ENCODE peak calls at places on chromosome 5, in five cellular contexts. One of them, this sample, is unnamed.

GRCh38 chr5:131170540-131171275 is at the start of gene LYRM7:
- DNase-seq in IMR-90: peak; percentile 99
- DNase-seq in lung: peak; percentile 98
- DNase-seq in CD8-positive, alpha-beta memory T cell: peak; percentile 95
- DNase-seq in upper lobe of right lung: peak; percentile 95
- DNase-seq in this sample: peak; percentile 95

GRCh38 chr5:10352404-10353240 is 873 bp upstream of the MARCHF6 start:
- DNase-seq in IMR-90: peak; percentile 52
- DNase-seq in lung: no peak
- DNase-seq in CD8-positive, alpha-beta memory T cell: no peak
- DNase-seq in upper lobe of right lung: no peak
- DNase-seq in this sample: no peak

GRCh38 chr5:38809388-38810359 is 36.1 kb upstream of the OSMR start:
- DNase-seq in IMR-90: peak; percentile 92
- DNase-seq in lung: peak; percentile 84
- DNase-seq in CD8-positive, alpha-beta memory T cell: no peak
- DNase-seq in upper lobe of right lung: peak; percentile 84
- DNase-seq in this sample: no peak

GRCh38 chr5:149470942-149471341 is 80.3 kb downstream of the CSNK1A1 start:
- DNase-seq in IMR-90: no peak
- DNase-seq in lung: no peak
- DNase-seq in CD8-positive, alpha-beta memory T cell: no peak
- DNase-seq in upper lobe of right lung: no peak
- DNase-seq in this sample: no peak

GRCh38 chr5:180821538-180821937 is 18.9 kb upstream of the MGAT1 start:
- DNase-seq in IMR-90: no peak
- DNase-seq in lung: no peak
- DNase-seq in CD8-positive, alpha-beta memory T cell: no peak
- DNase-seq in upper lobe of right lung: no peak
- DNase-seq in this sample: no peak

GRCh38 chr5:68368686-68369359 is 153.3 kb downstream of the PIK3R1 start:
- DNase-seq in IMR-90: peak; percentile 16
- DNase-seq in lung: no peak
- DNase-seq in CD8-positive, alpha-beta memory T cell: no peak
- DNase-seq in upper lobe of right lung: no peak
- DNase-seq in this sample: no peak

GRCh38 chr5:172953776-172954189 is 5.4 kb upstream of the RPL26L1 start:
- DNase-seq in IMR-90: peak; percentile 98
- DNase-seq in lung: no peak
- DNase-seq in CD8-positive, alpha-beta memory T cell: no peak
- DNase-seq in upper lobe of right lung: no peak
- DNase-seq in this sample: peak; percentile 68

GRCh38 chr5:32290922-32291321 is 21.8 kb downstream of the MTMR12 start:
- DNase-seq in IMR-90: no peak
- DNase-seq in lung: no peak
- DNase-seq in CD8-positive, alpha-beta memory T cell: no peak
- DNase-seq in upper lobe of right lung: no peak
- DNase-seq in this sample: no peak

GRCh38 chr5:65900746-65901145 is 25.6 kb upstream of the ERBIN start:
- DNase-seq in IMR-90: no peak
- DNase-seq in lung: no peak
- DNase-seq in CD8-positive, alpha-beta memory T cell: no peak
- DNase-seq in upper lobe of right lung: no peak
- DNase-seq in this sample: no peak

GRCh38 chr5:65969539-65970393 is 43.4 kb downstream of the ERBIN start:
- DNase-seq in IMR-90: no peak
- DNase-seq in lung: no peak
- DNase-seq in CD8-positive, alpha-beta memory T cell: no peak
- DNase-seq in upper lobe of right lung: no peak
- DNase-seq in this sample: no peak

GRCh38 chr5:137036630-137037029 is 462.5 kb downstream of the SPOCK1 start:
- DNase-seq in IMR-90: no peak
- DNase-seq in lung: no peak
- DNase-seq in CD8-positive, alpha-beta memory T cell: no peak
- DNase-seq in upper lobe of right lung: no peak
- DNase-seq in this sample: no peak

GRCh38 chr5:54295658-54296276 is 14.6 kb downstream of the ARL15 start:
- DNase-seq in IMR-90: no peak
- DNase-seq in lung: no peak
- DNase-seq in CD8-positive, alpha-beta memory T cell: no peak
- DNase-seq in upper lobe of right lung: no peak
- DNase-seq in this sample: no peak

GRCh38 chr5:101424530-101425175 is 521.6 kb upstream of the ST8SIA4 start:
- DNase-seq in IMR-90: peak; percentile 73
- DNase-seq in lung: no peak
- DNase-seq in CD8-positive, alpha-beta memory T cell: no peak
- DNase-seq in upper lobe of right lung: no peak
- DNase-seq in this sample: peak; percentile 46

GRCh38 chr5:52419357-52419756 is 368.4 kb upstream of the ITGA1 start:
- DNase-seq in IMR-90: no peak
- DNase-seq in lung: no peak
- DNase-seq in CD8-positive, alpha-beta memory T cell: no peak
- DNase-seq in upper lobe of right lung: no peak
- DNase-seq in this sample: no peak

DNA sequence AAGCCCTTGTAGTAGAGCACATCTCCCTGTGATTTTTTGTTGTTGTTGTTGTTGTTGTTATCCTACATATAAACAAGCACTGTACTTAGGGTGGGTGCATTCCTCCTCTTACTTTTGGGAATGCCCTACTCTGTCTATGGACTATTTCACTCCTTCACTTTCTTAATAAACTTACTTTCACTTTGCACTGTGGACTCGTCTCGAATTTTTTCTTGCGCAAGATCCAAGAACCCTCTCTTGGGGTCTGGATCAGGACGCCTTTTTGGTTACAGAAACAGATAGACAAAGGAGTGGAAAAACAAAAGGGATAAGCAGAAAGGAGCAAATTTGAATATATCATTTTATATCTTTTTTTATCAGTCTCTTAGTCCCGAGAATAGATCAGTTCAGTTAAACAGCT is 14.4 kb upstream of the PAIP1 start:
- DNase-seq in IMR-90: no peak
- DNase-seq in lung: no peak
- DNase-seq in CD8-positive, alpha-beta memory T cell: no peak
- DNase-seq in upper lobe of right lung: no peak
- DNase-seq in this sample: no peak
- H3K27ac ChIP-seq in IMR-90: no peak overlapping the region
- H3K27ac ChIP-seq in lung: no peak overlapping the region
- H3K27ac ChIP-seq in CD8-positive, alpha-beta memory T cell: no peak overlapping the region
- H3K27ac ChIP-seq in upper lobe of right lung: no peak overlapping the region
- H3K27ac ChIP-seq in this sample: no peak overlapping the region

DNA sequence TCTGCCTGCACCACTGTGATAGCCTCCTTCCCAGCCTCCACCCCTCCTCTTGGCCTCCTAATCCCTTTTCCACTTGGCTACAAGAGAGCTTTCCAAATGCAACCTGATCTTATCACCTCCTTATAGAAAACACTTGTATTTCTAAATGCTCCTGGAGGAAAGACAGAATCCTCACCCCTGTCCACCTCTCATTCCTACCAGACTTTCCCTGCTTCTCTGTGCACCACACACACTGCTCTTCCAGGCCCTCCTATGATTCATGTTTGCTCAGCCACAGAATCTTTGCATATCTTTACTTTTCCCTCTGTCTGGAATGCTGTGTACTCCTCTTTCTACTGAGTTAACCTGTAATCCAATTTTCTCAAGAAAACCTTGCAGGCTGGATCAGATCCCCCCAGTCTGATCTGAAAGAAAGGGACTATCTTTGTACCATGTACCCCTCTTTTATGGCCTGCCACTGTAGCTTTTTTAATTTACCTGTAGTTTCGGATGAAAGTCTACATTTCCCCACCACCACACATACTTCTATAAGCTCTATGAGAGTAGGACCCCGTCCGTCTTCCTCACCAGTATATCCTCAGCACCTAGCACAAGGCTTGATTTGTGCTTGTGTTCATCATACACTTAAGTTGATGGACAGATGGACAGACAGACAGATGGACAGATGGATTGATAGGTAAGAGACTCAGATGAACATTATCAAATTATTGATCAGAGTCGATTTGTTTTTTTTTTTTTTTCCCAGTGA is 95.3 kb downstream of the GALNT10 start:
- DNase-seq in IMR-90: peak; percentile 81
- DNase-seq in lung: no peak
- DNase-seq in CD8-positive, alpha-beta memory T cell: no peak
- DNase-seq in upper lobe of right lung: no peak
- DNase-seq in this sample: no peak
- H3K27ac ChIP-seq in IMR-90: peak overlapping the region; percentile 17
- H3K27ac ChIP-seq in lung: no peak overlapping the region
- H3K27ac ChIP-seq in CD8-positive, alpha-beta memory T cell: no peak overlapping the region
- H3K27ac ChIP-seq in upper lobe of right lung: peak overlapping the region; percentile 45
- H3K27ac ChIP-seq in this sample: no peak overlapping the region

GRCh38 chr5:142106061-142106460 is 2.5 kb upstream of the NDFIP1 start:
- DNase-seq in IMR-90: no peak
- DNase-seq in lung: no peak
- DNase-seq in CD8-positive, alpha-beta memory T cell: no peak
- DNase-seq in upper lobe of right lung: no peak
- DNase-seq in this sample: no peak
- H3K27ac ChIP-seq in IMR-90: no peak overlapping the region
- H3K27ac ChIP-seq in lung: peak overlapping the region; percentile 40
- H3K27ac ChIP-seq in CD8-positive, alpha-beta memory T cell: no peak overlapping the region
- H3K27ac ChIP-seq in upper lobe of right lung: no peak overlapping the region
- H3K27ac ChIP-seq in this sample: no peak overlapping the region

GRCh38 chr5:122730037-122730436 is 44.8 kb upstream of the SNX2 start:
- DNase-seq in IMR-90: no peak
- DNase-seq in lung: no peak
- DNase-seq in CD8-positive, alpha-beta memory T cell: no peak
- DNase-seq in upper lobe of right lung: no peak
- DNase-seq in this sample: no peak
- H3K27ac ChIP-seq in IMR-90: no peak overlapping the region
- H3K27ac ChIP-seq in lung: no peak overlapping the region
- H3K27ac ChIP-seq in CD8-positive, alpha-beta memory T cell: no peak overlapping the region
- H3K27ac ChIP-seq in upper lobe of right lung: no peak overlapping the region
- H3K27ac ChIP-seq in this sample: no peak overlapping the region

GRCh38 chr5:138369706-138370105 is 17.2 kb downstream of the KDM3B start:
- DNase-seq in IMR-90: no peak
- DNase-seq in lung: no peak
- DNase-seq in CD8-positive, alpha-beta memory T cell: no peak
- DNase-seq in upper lobe of right lung: no peak
- DNase-seq in this sample: no peak
- H3K27ac ChIP-seq in IMR-90: no peak overlapping the region
- H3K27ac ChIP-seq in lung: no peak overlapping the region
- H3K27ac ChIP-seq in CD8-positive, alpha-beta memory T cell: no peak overlapping the region
- H3K27ac ChIP-seq in upper lobe of right lung: peak overlapping the region; percentile 56
- H3K27ac ChIP-seq in this sample: no peak overlapping the region

DNA sequence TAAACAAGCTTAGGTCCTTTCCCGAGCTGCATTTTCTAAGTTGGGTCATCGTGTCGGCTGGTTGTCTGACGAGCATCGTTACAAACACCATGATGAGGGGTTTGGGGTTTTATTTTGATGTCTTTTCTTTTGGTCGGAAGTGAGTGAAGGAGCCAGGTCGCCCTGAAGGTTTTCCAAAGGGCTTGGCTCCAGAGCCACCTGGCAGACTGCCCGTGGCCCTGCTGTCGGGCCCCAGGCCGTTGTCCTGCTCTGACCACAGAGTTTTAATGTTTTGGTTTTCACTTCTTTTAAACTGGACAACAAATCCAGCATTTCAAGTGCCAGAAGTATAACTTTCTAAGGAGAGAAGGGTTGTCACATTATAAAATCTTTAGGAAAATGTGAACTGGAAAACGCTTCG is 42.3 kb downstream of the TENT4A start:
- DNase-seq in IMR-90: no peak
- DNase-seq in lung: no peak
- DNase-seq in CD8-positive, alpha-beta memory T cell: no peak
- DNase-seq in upper lobe of right lung: peak; percentile 37
- DNase-seq in this sample: no peak
- H3K27ac ChIP-seq in IMR-90: no peak overlapping the region
- H3K27ac ChIP-seq in lung: no peak overlapping the region
- H3K27ac ChIP-seq in CD8-positive, alpha-beta memory T cell: no peak overlapping the region
- H3K27ac ChIP-seq in upper lobe of right lung: no peak overlapping the region
- H3K27ac ChIP-seq in this sample: no peak overlapping the region

This sample was measured in epithelial cell of prostate.